ENCODE peak calls at places on chromosome 7, in seven cellular contexts. W, D, A, R, Y, U and J are unnamed samples.

GRCh38 chr7:69708857-69709256 is 110.6 kb downstream of the AUTS2 start:
- DNase-seq in W (peak; percentile 43), D (no peak), A (peak; percentile 26), R (no peak), Y (no peak), U (no peak), J (no peak)

GRCh38 chr7:20227291-20227795 is 10.2 kb upstream of the MACC1 start:
- DNase-seq in W (no peak), D (peak; percentile 68), A (peak; percentile 52), R (no peak), Y (no peak), U (no peak), J (no peak)

GRCh38 chr7:30709549-30709948 is 27.3 kb upstream of the CRHR2 start:
- DNase-seq in W (no peak), D (no peak), A (no peak), R (no peak), Y (no peak), U (no peak), J (no peak)

GRCh38 chr7:74203956-74204615 is 5.7 kb upstream of the LAT2 start:
- DNase-seq in W (no peak), D (no peak), A (no peak), R (no peak), Y (no peak), U (no peak), J (no peak)

GRCh38 chr7:29915481-29916215 is 74.0 kb downstream of the SCRN1 start:
- DNase-seq in W (no peak), D (no peak), A (peak; percentile 33), R (no peak), Y (no peak), U (no peak), J (no peak)

GRCh38 chr7:72025381-72025960 is 386.7 kb downstream of the CALN1 start:
- DNase-seq in W (no peak), D (no peak), A (no peak), R (no peak), Y (no peak), U (no peak), J (no peak)

GRCh38 chr7:106358103-106358663 is 73.4 kb upstream of the NAMPT start:
- DNase-seq in W (no peak), D (no peak), A (peak; percentile 60), R (no peak), Y (no peak), U (no peak), J (no peak)

GRCh38 chr7:84297606-84298005 is 103.0 kb upstream of the SEMA3A start:
- DNase-seq in W (no peak), D (no peak), A (no peak), R (no peak), Y (no peak), U (no peak), J (no peak)

GRCh38 chr7:19964198-19964597 is 190.8 kb upstream of the TMEM196 start:
- DNase-seq in W (no peak), D (no peak), A (peak; percentile 88), R (no peak), Y (no peak), U (no peak), J (no peak)

GRCh38 chr7:118918556-118918955 is 694.1 kb downstream of the ANKRD7 start:
- DNase-seq in W (no peak), D (peak; percentile 42), A (peak; percentile 14), R (peak; percentile 15), Y (no peak), U (no peak), J (no peak)

GRCh38 chr7:1362301-1362700 is 97.0 kb downstream of the MICALL2 start:
- DNase-seq in W (no peak), D (no peak), A (no peak), R (no peak), Y (peak; percentile 47), U (no peak), J (no peak)

GRCh38 chr7:9863542-9863941 is 1110.1 kb upstream of the PHF14 start:
- DNase-seq in W (no peak), D (no peak), A (no peak), R (no peak), Y (no peak), U (no peak), J (peak; percentile 8)

GRCh38 chr7:77226357-77226839 is 26.8 kb upstream of the FGL2 start:
- DNase-seq in W (no peak), D (no peak), A (peak; percentile 45), R (no peak), Y (no peak), U (no peak), J (no peak)

GRCh38 chr7:116588225-116588624 is 63.4 kb downstream of the CAV1 start:
- DNase-seq in W (no peak), D (peak; percentile 59), A (peak; percentile 88), R (no peak), Y (no peak), U (no peak), J (no peak)

GRCh38 chr7:99562114-99562784 is 3.8 kb downstream of the ZNF655 start:
- DNase-seq in W (no peak), D (no peak), A (peak; percentile 15), R (no peak), Y (no peak), U (no peak), J (no peak)
- H3K27ac ChIP-seq in W (peak overlapping the region; percentile 82), D (peak overlapping the region; percentile 88), A (peak overlapping the region; percentile 96), R (peak overlapping the region; percentile 74), Y (no peak overlapping the region), U (no peak overlapping the region), J (no peak overlapping the region)

DNA sequence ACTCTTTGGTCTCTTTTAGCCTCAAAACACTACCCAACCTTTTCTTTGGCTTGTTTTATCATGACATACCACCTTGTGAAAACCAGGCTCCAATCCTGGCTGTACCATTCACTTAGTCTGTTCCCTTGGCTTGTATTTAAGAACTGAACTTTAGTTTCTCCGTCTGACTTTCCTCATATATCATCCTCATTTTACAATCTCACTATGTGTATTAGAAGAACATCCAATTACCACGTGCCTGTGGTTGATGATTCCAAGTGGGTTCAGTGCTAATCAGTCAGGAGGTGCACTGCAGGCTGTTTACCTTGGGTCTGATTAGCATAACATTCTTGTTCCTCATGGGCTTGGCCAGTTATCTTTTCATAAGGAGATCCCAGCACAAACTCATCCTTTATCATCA is 144.8 kb upstream of the KLF14 start:
- DNase-seq in W (no peak), D (no peak), A (no peak), R (no peak), Y (no peak), U (no peak), J (no peak)
- H3K4me1 ChIP-seq in W (peaks cover 26% of the 10 kb centered on the region), D (peaks cover 12% of the 10 kb centered on the region), A (peaks cover 74% of the 10 kb centered on the region), R (peaks cover 95% of the 10 kb centered on the region), Y (peaks cover 24% of the 10 kb centered on the region), U (peaks cover 16% of the 10 kb centered on the region), J (peaks cover 13% of the 10 kb centered on the region)

DNA sequence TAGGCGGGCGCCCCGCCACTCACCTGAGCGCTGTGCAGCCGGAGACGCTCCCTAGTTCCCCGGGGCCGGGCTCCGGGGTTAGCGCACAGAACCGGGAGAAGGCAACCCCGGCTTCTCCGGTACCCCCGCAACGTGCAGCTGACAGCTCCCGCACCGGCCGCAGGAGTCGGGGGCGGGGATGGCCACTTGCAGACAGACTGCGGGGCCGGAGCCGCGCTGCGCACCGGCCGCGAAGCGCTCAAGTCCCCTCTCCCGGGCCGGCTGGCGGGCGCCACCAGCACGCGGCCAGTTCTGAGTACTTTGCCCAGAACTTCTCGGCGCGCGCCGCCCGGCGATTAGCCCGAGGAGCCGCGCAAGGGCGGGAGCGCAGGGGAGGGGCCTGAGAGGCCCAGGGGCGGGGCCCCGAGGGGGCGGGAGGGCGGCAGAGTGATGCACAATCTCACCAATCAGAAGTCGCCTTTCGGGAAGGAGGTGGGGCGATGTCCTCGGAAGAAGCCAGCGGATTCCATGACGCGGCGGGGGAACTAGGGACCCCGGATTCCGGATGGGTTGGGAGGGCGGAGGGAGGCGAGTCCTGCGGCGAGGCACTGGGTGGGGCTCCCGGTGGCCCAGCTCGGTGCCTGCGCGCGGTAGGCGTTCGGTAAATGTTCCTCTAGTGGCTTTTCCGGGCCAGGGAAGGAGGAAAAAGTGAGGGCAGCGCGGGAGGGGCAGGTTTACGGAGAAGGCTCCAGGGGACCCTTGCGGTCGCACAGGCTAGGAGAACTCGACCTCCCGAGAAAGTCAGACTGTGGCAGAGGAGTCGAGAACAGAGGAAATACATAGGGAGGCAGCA is at the start of gene OSBPL3:
- DNase-seq in W (peak; percentile 95), D (peak; percentile 96), A (peak; percentile 97), R (peak; percentile 57), Y (peak; percentile 97), U (peak; percentile 95), J (peak; percentile 95)
- H3K27ac ChIP-seq in W (peak within 1 kb of the TSS; percentile 86), D (peak within 1 kb of the TSS; percentile 62), A (peak within 1 kb of the TSS; percentile 94), R (peak within 1 kb of the TSS; percentile 75), Y (peak within 1 kb of the TSS; percentile 88), U (peak within 1 kb of the TSS; percentile 65), J (peak within 1 kb of the TSS; percentile 88)

DNA sequence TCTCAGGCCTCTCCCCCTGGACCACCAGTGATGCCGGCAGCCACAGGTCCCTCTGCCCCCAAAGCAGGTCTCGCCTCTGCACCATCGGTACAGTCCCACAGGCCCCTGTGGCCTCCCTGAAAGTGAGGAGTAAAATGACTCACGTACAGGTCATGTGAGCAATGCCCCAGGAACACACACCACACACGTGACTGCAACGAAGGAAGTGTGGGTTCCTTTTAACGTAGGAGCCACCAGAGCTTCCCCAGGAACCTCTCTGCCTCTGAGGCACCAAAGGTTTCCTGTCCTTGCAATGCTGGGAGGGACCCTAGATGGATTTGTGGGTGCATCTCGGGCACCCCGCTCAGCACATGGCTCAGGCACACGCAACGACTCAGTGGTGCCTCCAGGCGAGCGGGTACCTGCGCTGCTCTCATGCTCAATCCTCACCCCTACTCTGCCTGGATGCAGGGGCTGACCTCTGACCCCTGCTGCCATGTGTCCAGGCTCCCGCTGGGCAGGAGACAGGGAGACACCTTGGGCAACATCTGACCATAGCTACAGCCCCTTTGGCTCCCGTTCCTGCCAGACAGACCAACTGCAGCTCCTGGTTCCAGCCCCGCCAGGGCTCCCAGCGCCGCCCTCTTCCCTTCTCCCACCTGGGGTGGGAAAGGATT is 120.7 kb downstream of the PRKAG2 start:
- DNase-seq in W (no peak), D (peak; percentile 48), A (peak; percentile 62), R (no peak), Y (no peak), U (no peak), J (no peak)
- H3K4me1 ChIP-seq in W (peaks cover 27% of the 10 kb centered on the region), D (peaks cover 26% of the 10 kb centered on the region), A (peaks cover 24% of the 10 kb centered on the region), R (peaks cover 59% of the 10 kb centered on the region), Y (peaks cover 29% of the 10 kb centered on the region), U (peaks cover 36% of the 10 kb centered on the region), J (peaks cover 41% of the 10 kb centered on the region)

DNA sequence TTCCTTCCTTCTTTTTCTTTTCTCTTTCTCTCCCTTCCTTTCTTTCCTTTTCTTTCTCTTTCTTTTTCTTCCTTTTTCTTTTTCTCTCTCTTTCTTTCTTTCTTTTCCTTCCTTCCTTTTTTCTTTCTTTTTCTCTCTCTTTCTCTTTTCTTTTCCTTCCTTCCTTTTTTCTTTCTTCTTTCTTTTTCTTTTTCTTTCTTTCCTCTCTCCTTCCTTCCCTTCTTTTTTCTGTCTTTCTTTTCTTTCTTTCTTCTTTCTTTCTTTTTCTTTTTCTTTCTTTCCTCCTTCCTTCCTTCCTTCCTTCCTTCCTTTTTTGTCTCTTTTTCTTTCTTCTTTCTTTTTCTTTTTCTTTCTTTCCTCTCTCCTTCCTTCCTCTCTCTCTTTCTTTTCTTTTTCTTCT is 136.8 kb downstream of the PTN start:
- DNase-seq in W (no peak), D (no peak), A (no peak), R (no peak), Y (no peak), U (no peak), J (no peak)
- H3K27ac ChIP-seq in W (no peak overlapping the region), D (no peak overlapping the region), A (no peak overlapping the region), R (no peak overlapping the region), Y (no peak overlapping the region), U (no peak overlapping the region), J (no peak overlapping the region)